ENCODE peak calls at places on chromosome 15, in four cellular contexts. U, V, Y and T are unnamed samples.

GRCh38 chr15:41465822-41466421 is 27.8 kb upstream of the ITPKA start:
- DNase-seq in U (no peak), V (peak), Y (no peak), T (peak)

GRCh38 chr15:52294881-52295420 is 653 bp downstream of the MYO5C start:
- DNase-seq in U (no peak), V (no peak), Y (no peak), T (no peak)

GRCh38 chr15:82132742-82133141 is 86.9 kb upstream of the MEX3B start:
- DNase-seq in U (no peak), V (no peak), Y (no peak), T (peak)

GRCh38 chr15:77630956-77631789 is 1.5 kb downstream of the LINGO1 start:
- DNase-seq in U (no peak), V (no peak), Y (no peak), T (peak)

GRCh38 chr15:82093325-82093724 is 47.5 kb upstream of the MEX3B start:
- DNase-seq in U (no peak), V (no peak), Y (no peak), T (no peak)

GRCh38 chr15:81254277-81255265 is 57.9 kb downstream of the IL16 start:
- DNase-seq in U (no peak), V (no peak), Y (no peak), T (no peak)

GRCh38 chr15:57517027-57517671 is 74.6 kb upstream of the MYZAP start:
- DNase-seq in U (no peak), V (no peak), Y (no peak), T (no peak)

GRCh38 chr15:28093761-28094535 is 5.2 kb downstream of the OCA2 start:
- DNase-seq in U (no peak), V (no peak), Y (no peak), T (no peak)

GRCh38 chr15:55526559-55527036 is 18.6 kb upstream of the DNAAF4 start:
- DNase-seq in U (peak), V (no peak), Y (no peak), T (peak)

GRCh38 chr15:75821946-75822345 is 21.3 kb upstream of the UBE2Q2 start:
- DNase-seq in U (no peak), V (no peak), Y (no peak), T (no peak)

GRCh38 chr15:37253877-37254276 is 153.5 kb upstream of the MEIS2 start:
- DNase-seq in U (no peak), V (no peak), Y (no peak), T (no peak)